ENCODE peak calls at places on chromosomes 3 and 15, in four cellular contexts. W, P, T and B are unnamed samples.

GRCh38 chr3:32963871-32964270 is 12.4 kb downstream of the CCR4 start:
- DNase-seq in T (no peak), W (no peak), P (no peak), B (no peak)

GRCh38 chr15:26087881-26088280 is 224.8 kb upstream of the ATP10A start:
- DNase-seq in T (no peak), W (no peak), P (no peak), B (no peak)

GRCh38 chr3:184380210-184380626 is 364 bp downstream of the CHRD start:
- DNase-seq in W (no peak), P (peak), T (peak), B (no peak)

GRCh38 chr15:31399544-31400171 is 73.0 kb downstream of the KLF13 start:
- DNase-seq in T (no peak), W (no peak), P (peak), B (no peak)

GRCh38 chr3:129346690-129347440 is 68.2 kb downstream of the HMCES start:
- DNase-seq in P (no peak), T (no peak), W (no peak), B (no peak)

GRCh38 chr15:93088200-93088980 is 621 bp downstream of the RGMA start:
- DNase-seq in W (peak), P (peak), T (no peak), B (no peak)

GRCh38 chr3:193585530-193585929 is 7.5 kb upstream of the OPA1 start:
- DNase-seq in W (no peak), P (no peak), T (no peak), B (no peak)

GRCh38 chr15:63381301-63382192 is at the start of gene CA12:
- DNase-seq in T (no peak), W (no peak), P (peak), B (no peak)

GRCh38 chr15:60583194-60583593 is 104.3 kb upstream of the ICE2 start:
- DNase-seq in T (no peak), W (no peak), P (no peak), B (no peak)

GRCh38 chr15:60913901-60914300 is 315.2 kb downstream of the RORA start:
- DNase-seq in W (no peak), P (no peak), T (no peak), B (no peak)